ENCODE peak calls at places on chromosomes 6 and 20, in four cellular contexts. N, E, J and B are unnamed samples.

GRCh38 chr6:150352321-150353296 is 16.2 kb upstream of the IYD start:
- DNase-seq in N (no peak), E (no peak), J (no peak), B (no peak)

GRCh38 chr6:147508073-147508870 is at the start of gene SAMD5:
- DNase-seq in J (peak; percentile 66), E (peak; percentile 53), N (peak; percentile 53), B (peak; percentile 61)

GRCh38 chr6:3418521-3419060 is 38.3 kb downstream of the SLC22A23 start:
- DNase-seq in J (no peak), E (no peak), N (peak; percentile 76), B (no peak)

GRCh38 chr6:53032853-53033252 is 32.4 kb upstream of the FBXO9 start:
- DNase-seq in E (no peak), N (no peak), J (no peak), B (no peak)

GRCh38 chr20:18524646-18525045 is 16.9 kb downstream of the SEC23B start:
- DNase-seq in J (no peak), E (no peak), N (no peak), B (no peak)

GRCh38 chr20:1619861-1620444 is at the start of gene SIRPB1:
- DNase-seq in J (no peak), N (no peak), E (no peak), B (no peak)

GRCh38 chr6:2179950-2180349 is 65.5 kb downstream of the GMDS start:
- DNase-seq in N (no peak), J (no peak), E (no peak), B (no peak)

GRCh38 chr20:45128066-45128465 is 3.8 kb upstream of the WFDC12 start:
- DNase-seq in E (no peak), J (no peak), N (no peak), B (no peak)

GRCh38 chr6:89161326-89162046 is 15.6 kb downstream of the PM20D2 start:
- DNase-seq in E (no peak), J (peak; percentile 30), N (no peak), B (no peak)
- TF ChIP-seq CTCF in E (no peak), J (no peak), N (no peak), B (no peak)

DNA sequence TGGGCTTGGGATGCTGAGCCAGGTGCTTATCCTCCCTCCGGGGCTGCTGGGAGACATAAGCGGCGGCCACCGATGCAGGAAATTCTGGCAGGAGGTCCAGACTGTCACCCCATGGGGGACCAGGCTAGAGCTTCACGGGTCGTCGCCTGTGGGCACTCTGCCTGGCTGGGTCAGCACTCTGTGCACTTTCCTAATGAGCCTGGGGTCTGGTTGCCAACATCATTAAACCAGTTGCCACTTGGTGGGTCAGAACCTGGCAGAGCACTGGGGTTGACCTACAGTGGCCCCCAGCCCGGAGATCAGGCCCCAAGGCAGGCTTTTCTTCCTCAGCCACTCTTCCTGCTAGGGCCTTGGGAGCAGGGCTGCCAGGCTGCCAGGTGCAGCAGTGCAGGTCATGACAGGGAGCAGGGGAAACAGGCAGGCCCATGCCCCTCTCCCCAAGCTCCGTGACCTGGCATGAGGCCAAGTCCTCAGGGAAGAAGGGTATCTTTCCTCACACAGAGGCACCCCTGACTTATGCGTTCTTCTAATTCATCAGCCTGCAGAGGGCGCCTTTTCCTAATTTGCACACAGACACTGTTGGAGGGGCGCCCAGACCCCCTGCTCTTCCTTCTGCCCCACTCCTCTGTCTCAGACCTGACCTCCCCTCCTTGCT is 154.5 kb upstream of the MLN start:
- DNase-seq in N (no peak), E (no peak), J (peak; percentile 75), B (no peak)
- TF ChIP-seq CTCF in N (peak; percentile 52), E (peak; percentile 47), J (peak; percentile 57), B (peak; percentile 44)

GRCh38 chr6:11126876-11127275 is 15.4 kb upstream of the ERVFRD-1 start:
- DNase-seq in E (no peak), N (no peak), J (no peak), B (no peak)
- TF ChIP-seq CTCF in E (no peak), N (no peak), J (no peak), B (no peak)

DNA sequence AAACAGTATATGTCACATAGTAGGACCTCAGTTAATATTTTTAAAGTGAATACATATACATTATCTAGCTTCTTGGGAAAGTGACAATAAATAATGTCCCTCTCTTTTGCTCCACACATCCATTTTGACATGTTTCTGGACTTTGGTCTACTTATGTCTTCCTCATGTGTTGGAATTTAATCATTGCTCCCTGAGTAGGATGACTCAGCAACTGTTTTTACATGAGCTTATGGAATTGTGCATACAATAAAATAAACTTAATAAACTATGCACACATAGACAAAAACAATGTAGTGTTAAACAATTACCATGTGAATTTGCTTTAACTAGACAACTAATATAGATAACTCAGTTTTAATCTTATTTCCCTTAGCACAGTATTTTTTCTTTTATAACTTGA is 503.8 kb downstream of the TFAP2B start:
- DNase-seq in J (no peak), N (no peak), E (no peak), B (no peak)
- TF ChIP-seq CTCF in J (no peak), N (no peak), E (no peak), B (no peak)

GRCh38 chr6:33619166-33619565 is 2.0 kb upstream of the ITPR3 start:
- DNase-seq in E (no peak), J (no peak), N (no peak), B (no peak)
- TF ChIP-seq CTCF in E (no peak), J (no peak), N (no peak), B (peak; percentile 33)

GRCh38 chr6:116111552-116112528 is 11.2 kb downstream of the NT5DC1 start:
- DNase-seq in N (peak; percentile 46), J (peak; percentile 66), E (no peak), B (peak; percentile 16)
- TF ChIP-seq CTCF in N (peak; percentile 65), J (peak; percentile 41), E (peak; percentile 59), B (peak; percentile 64)

GRCh38 chr6:5390177-5390576 is 128.9 kb downstream of the FARS2 start:
- DNase-seq in N (no peak), E (no peak), J (no peak), B (no peak)

GRCh38 chr6:5398530-5398929 is 137.2 kb downstream of the FARS2 start:
- DNase-seq in J (no peak), N (no peak), E (no peak), B (no peak)

GRCh38 chr6:5394280-5394679 is 133.0 kb downstream of the FARS2 start:
- DNase-seq in J (no peak), N (no peak), E (no peak), B (no peak)

GRCh38 chr6:5399391-5399790 is 138.1 kb downstream of the FARS2 start:
- DNase-seq in N (no peak), E (no peak), J (no peak), B (no peak)

GRCh38 chr6:5395719-5396118 is 134.4 kb downstream of the FARS2 start:
- DNase-seq in J (no peak), E (no peak), N (no peak), B (no peak)
- TF ChIP-seq CTCF in J (no peak), E (no peak), N (no peak), B (peak; percentile 28)

DNA sequence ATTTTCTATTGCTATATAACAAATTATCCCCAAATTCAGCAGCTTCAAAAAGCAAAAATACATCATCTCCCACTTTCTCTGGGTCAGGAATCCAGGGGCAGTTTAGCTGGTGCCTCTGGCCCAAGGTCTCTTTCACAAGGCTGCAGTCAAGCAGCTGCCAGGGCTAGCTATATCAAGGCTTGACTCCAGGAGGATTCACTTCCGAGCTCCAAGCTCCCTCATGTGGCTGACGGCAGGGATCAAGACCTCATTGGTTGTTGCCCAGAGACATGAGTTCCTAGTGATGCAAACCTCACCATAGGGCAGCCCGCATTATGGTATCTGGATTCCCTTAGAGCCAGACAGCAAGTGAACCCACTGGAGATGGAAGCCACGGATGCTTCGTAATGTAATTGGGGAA is 1.3 kb upstream of the VNN1 start:
- DNase-seq in J (peak; percentile 66), N (peak; percentile 75), E (peak; percentile 11), B (peak; percentile 16)
- TF ChIP-seq CTCF in J (no peak), N (peak; percentile 58), E (peak; percentile 33), B (peak; percentile 44)